ENCODE peak calls at places on chromosomes 5 and 9, in four cellular contexts. E is IMR-90, T is H1, I is H9. Y is an unnamed sample.

GRCh38 chr9:120841930-120842684 is 615 bp downstream of the PSMD5 start:
- DNase-seq in E (peak), T (no peak), I (no peak), Y (peak)

GRCh38 chr9:120904999-120905793 is 21.4 kb downstream of the TRAF1 start:
- DNase-seq in E (no peak), T (no peak), I (no peak), Y (no peak)

GRCh38 chr9:130352081-130352480 is 86.5 kb downstream of the HMCN2 start:
- DNase-seq in E (no peak), T (no peak), I (no peak), Y (no peak)

GRCh38 chr5:73693573-73694061 is 67.6 kb downstream of the ARHGEF28 start:
- DNase-seq in E (peak), T (no peak), I (no peak), Y (peak)

GRCh38 chr5:114266374-114266773 is 95.5 kb upstream of the KCNN2 start:
- DNase-seq in E (peak), T (no peak), I (no peak), Y (no peak)

GRCh38 chr9:108363321-108363720 is 492.5 kb downstream of the ACTL7B start:
- DNase-seq in E (no peak), T (no peak), I (no peak), Y (no peak)

GRCh38 chr5:5182508-5183191 is 42.5 kb downstream of the ADAMTS16 start:
- DNase-seq in E (no peak), T (no peak), I (no peak), Y (no peak)

GRCh38 chr9:136847827-136848392 is 1.3 kb upstream of the PHPT1 start:
- DNase-seq in E (peak), T (peak), I (peak), Y (peak)

GRCh38 chr9:30478684-30479083 is 1905.8 kb upstream of the ACO1 start:
- DNase-seq in E (no peak), T (no peak), I (no peak), Y (no peak)

GRCh38 chr5:158155811-158156495 is 297.0 kb upstream of the CLINT1 start:
- DNase-seq in E (no peak), T (no peak), I (no peak), Y (no peak)

GRCh38 chr9:37517977-37518376 is 32.2 kb downstream of the POLR1E start:
- DNase-seq in E (no peak), T (no peak), I (no peak), Y (no peak)

GRCh38 chr5:5150667-5151066 is 10.5 kb downstream of the ADAMTS16 start:
- DNase-seq in E (no peak), T (no peak), I (no peak), Y (no peak)

GRCh38 chr9:91451431-91452270 is 28.0 kb upstream of the NFIL3 start:
- DNase-seq in E (peak), T (no peak), I (no peak), Y (peak)

GRCh38 chr5:86880785-86881492 is 263.2 kb downstream of the COX7C start:
- DNase-seq in E (peak), T (peak), I (peak), Y (peak)

GRCh38 chr5:53368516-53368915 is 111.9 kb upstream of the FST start:
- DNase-seq in E (peak), T (no peak), I (no peak), Y (no peak)

GRCh38 chr9:33926746-33927485 is 110.0 kb downstream of the UBE2R2 start:
- DNase-seq in E (no peak), T (no peak), I (no peak), Y (no peak)

GRCh38 chr9:22206833-22207232 is 197.7 kb upstream of the CDKN2B start:
- DNase-seq in E (no peak), T (no peak), I (no peak), Y (no peak)

GRCh38 chr5:756865-757345 is 27.6 kb downstream of the ZDHHC11B start:
- DNase-seq in E (no peak), T (no peak), I (no peak), Y (peak)

GRCh38 chr5:161547573-161548471 is 1.3 kb upstream of the GABRB2 start:
- DNase-seq in E (no peak), T (peak), I (peak), Y (peak)

GRCh38 chr5:151063136-151063544 is 17.7 kb downstream of the TNIP1 start:
- DNase-seq in E (peak), T (no peak), I (no peak), Y (no peak)

GRCh38 chr9:72442212-72442607 is 77.2 kb upstream of the ZFAND5 start:
- DNase-seq in E (peak), T (no peak), I (no peak), Y (peak)

GRCh38 chr5:6475626-6476312 is 27.1 kb downstream of the UBE2QL1 start:
- DNase-seq in E (no peak), T (peak), I (peak), Y (peak)

GRCh38 chr9:110604101-110604710 is 24.7 kb upstream of the SVEP1 start:
- DNase-seq in E (no peak), T (no peak), I (no peak), Y (no peak)

GRCh38 chr5:56516936-56517521 is 283.9 kb upstream of the ANKRD55 start:
- DNase-seq in E (peak), T (no peak), I (no peak), Y (no peak)

GRCh38 chr5:179118756-179119414 is 58.7 kb downstream of the ZNF354C start:
- DNase-seq in E (no peak), T (peak), I (no peak), Y (no peak)

GRCh38 chr5:160462167-160462566 is 40.5 kb downstream of the PTTG1 start:
- DNase-seq in E (no peak), T (no peak), I (no peak), Y (no peak)

GRCh38 chr5:114237766-114238165 is 124.1 kb upstream of the KCNN2 start:
- DNase-seq in E (peak), T (no peak), I (no peak), Y (no peak)

GRCh38 chr5:59328801-59329296 is 564.7 kb downstream of the PDE4D start:
- DNase-seq in E (peak), T (no peak), I (no peak), Y (peak)

DNA sequence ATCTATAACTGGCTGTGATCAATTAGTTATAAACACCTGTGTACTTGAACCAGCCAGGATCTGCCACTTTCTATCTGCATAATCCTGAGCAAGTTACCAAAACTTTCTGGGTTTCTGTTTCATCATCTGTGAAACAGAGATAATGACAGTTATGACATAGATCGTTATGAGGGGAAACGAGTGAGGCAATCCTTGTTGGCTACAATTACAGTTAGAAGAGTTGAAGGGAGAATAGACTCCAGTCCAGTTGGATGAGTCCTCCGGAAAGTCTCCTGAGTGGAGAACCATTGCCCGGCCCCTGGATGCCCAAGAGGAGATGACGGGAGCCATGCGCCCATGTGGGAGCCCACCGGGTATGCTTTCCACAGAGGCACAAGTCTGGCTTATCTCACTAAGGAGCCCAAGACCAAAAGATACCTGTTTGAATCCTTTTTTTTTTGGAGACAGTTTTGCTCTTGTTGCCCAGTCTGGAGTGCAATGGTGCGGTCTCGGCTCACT is 4.5 kb downstream of the PDE6A start:
- DNase-seq in E (no peak), T (no peak), I (no peak), Y (no peak)
- H2AK5ac ChIP-seq in E (no peak), T (no peak), I (no peak), Y (no peak)

DNA sequence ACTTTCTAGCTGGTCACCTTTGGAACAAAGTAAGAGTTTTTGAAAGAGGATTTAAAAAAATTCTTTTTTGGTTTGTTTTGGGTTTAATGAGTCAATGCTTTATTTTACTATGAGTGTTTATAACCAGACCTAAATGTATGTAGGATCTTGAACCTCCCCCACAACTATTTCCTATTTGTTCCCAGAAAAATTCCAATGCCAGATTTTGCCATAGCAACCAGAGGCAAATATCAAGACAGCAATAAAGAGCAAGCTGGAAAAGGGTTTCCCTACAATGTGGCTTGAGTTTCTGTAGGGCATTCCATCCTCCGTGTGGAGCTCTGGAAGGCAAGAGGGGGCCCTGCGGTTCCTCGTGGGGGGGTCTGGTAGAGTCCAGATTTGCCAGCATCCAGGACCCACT is 27.8 kb upstream of the GDNF start:
- DNase-seq in E (peak), T (no peak), I (no peak), Y (peak)
- H4K5ac ChIP-seq in E (no peak), T (no peak), I (no peak), Y (no peak)

DNA sequence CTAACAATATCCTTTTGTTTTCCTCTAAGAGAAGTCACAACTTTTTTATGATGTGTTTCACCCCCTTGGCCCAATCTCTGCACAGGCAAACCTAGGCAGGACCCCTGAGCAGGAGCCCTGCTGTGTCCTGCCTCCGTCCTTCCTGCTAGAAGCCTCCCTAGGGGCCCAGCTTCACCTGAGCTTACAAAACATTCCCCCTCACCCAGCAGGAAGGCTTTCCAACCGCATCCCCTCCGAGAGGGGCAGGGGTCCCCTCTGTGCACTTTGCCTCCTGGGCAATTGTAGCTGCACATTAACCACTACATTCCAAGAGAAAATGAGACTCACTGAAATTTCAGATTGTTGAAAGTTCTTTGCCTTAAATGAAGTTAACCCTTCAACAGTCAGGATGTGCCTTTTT is 176.2 kb downstream of the IRX2 start:
- DNase-seq in E (no peak), T (no peak), I (no peak), Y (no peak)
- H4K8ac ChIP-seq in E (no peak), T (no peak), I (no peak), Y (no peak)

DNA sequence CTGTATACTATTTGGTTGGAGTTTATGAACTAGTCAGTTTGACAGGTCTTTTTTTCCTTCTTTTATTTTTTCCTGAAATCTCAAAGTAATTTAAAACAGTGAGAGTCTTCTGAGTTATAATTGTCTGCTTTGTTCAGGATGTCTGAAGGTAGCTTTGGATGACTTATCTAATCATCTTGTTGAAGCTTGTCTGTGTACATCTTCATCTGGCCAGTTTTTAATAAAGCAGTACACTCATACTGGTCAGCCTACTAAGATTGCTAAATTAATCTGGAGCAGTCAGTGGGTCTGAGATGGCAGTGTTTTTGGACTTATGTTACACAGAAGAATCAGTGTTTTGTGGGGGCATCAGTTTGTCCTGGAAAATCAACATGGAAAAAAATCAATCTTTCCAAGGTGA is 482.4 kb downstream of the CDH10 start:
- DNase-seq in E (no peak), T (no peak), I (no peak), Y (no peak)
- H2AK5ac ChIP-seq in E (no peak), T (no peak), I (no peak), Y (no peak)

GRCh38 chr9:93456022-93456421 is 2.6 kb upstream of the FAM120AOS start:
- DNase-seq in E (peak), T (no peak), I (no peak), Y (no peak)

GRCh38 chr9:93450817-93451761 is at the start of gene FAM120A:
- DNase-seq in E (peak), T (peak), I (peak), Y (peak)

GRCh38 chr9:93453047-93453914 is at the start of gene FAM120AOS:
- DNase-seq in E (peak), T (peak), I (peak), Y (peak)

GRCh38 chr9:93452710-93453046 is 703 bp downstream of the FAM120AOS start:
- DNase-seq in E (no peak), T (no peak), I (no peak), Y (no peak)

GRCh38 chr9:93451762-93452709 is 551 bp downstream of the FAM120A start:
- DNase-seq in E (peak), T (peak), I (peak), Y (peak)
- H4K5ac ChIP-seq in E (peak), T (peak), I (no peak), Y (no peak)

DNA sequence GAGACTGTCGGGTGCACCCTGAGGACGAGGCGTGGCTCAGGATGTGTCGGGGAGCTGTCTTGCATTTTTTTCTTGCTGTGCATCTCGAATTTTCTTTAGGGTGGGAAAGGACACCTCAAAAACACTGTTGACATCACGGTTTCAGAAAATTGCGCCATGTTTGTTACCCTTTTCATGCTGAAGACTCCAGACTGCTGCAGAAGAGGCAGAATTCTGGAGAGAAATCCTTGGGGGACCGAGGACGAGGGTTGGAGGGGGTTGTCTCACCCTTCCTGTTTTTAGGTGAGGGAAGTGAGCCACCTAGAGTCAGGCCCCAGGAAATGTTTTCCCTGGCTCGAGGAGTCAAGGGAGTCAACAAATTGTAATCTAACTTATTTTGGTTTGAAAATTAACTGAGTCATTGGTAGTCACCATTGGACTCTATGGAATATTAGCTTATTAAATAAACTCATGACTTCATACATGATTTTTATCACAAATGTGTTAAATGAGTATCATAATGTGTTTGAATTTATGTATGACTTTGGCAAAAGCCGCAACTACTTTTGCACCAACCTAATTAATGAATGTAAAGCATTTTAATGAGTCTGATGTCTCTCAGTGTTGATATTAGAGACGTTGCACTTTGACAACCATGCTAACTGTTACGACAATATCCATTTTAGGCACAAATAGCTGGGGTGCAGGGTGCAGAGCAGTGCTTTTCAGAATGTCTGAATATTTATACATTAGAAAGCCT is 724 bp upstream of the LYSMD3 start:
- DNase-seq in E (peak), T (no peak), I (peak), Y (peak)
- H4K8ac ChIP-seq in E (peak), T (peak), I (no peak), Y (no peak)

GRCh38 chr9:134656334-134657034 is 14.9 kb downstream of the COL5A1 start:
- DNase-seq in E (no peak), T (no peak), I (no peak), Y (peak)

GRCh38 chr9:134659688-134660131 is 18.1 kb downstream of the COL5A1 start:
- DNase-seq in E (no peak), T (no peak), I (no peak), Y (no peak)

GRCh38 chr9:134657666-134658377 is 16.2 kb downstream of the COL5A1 start:
- DNase-seq in E (no peak), T (no peak), I (no peak), Y (no peak)

GRCh38 chr9:134660407-134660806 is 18.8 kb downstream of the COL5A1 start:
- DNase-seq in E (no peak), T (peak), I (no peak), Y (peak)

GRCh38 chr9:134658378-134658955 is 16.9 kb downstream of the COL5A1 start:
- DNase-seq in E (no peak), T (peak), I (peak), Y (no peak)
- H2AK5ac ChIP-seq in E (no peak), T (no peak), I (no peak), Y (no peak)

DNA sequence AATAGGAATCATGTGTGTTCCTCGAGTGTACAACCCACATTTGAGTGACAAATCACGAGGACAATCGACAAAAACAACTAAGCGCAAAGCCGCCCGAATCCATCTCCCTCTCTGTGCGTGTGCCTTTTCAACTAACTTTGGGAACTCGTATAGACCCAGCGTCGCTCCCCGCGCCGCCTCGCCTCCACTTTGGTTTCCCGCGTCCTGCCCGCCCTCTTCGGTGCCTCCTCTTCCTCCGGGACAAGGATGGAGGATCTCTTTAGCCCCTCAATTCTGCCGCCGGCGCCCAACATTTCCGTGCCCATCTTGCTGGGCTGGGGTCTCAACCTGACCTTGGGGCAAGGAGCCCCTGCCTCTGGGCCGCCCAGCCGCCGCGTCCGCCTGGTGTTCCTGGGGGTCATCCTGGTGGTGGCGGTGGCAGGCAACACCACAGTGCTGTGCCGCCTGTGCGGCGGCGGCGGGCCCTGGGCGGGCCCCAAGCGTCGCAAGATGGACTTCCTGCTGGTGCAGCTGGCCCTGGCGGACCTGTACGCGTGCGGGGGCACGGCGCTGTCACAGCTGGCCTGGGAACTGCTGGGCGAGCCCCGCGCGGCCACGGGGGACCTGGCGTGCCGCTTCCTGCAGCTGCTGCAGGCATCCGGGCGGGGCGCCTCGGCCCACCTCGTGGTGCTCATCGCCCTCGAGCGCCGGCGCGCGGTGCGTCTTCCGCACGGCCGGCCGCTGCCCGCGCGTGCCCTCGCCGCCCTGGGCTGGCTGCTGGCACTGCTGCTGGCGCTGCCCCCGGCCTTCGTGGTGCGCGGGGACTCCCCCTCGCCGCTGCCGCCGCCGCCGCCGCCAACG is at the start of gene GPR150:
- DNase-seq in E (peak), T (peak), I (peak), Y (peak)
- H4K5ac ChIP-seq in E (peak), T (no peak), I (no peak), Y (no peak)

GRCh38 chr9:115262952-115263351 is 145.0 kb upstream of the TNC start:
- DNase-seq in E (peak), T (no peak), I (no peak), Y (no peak)
- H4K8ac ChIP-seq in E (peak), T (no peak), I (no peak), Y (no peak)

GRCh38 chr5:178116406-178116885 is 3.1 kb downstream of the N4BP3 start:
- DNase-seq in E (no peak), T (no peak), I (peak), Y (no peak)

GRCh38 chr5:178118345-178118744 is 5.0 kb downstream of the N4BP3 start:
- DNase-seq in E (no peak), T (no peak), I (no peak), Y (no peak)

GRCh38 chr5:178119915-178120660 is 6.8 kb downstream of the N4BP3 start:
- DNase-seq in E (no peak), T (no peak), I (no peak), Y (no peak)

GRCh38 chr5:178115835-178116405 is 2.6 kb downstream of the N4BP3 start:
- DNase-seq in E (no peak), T (no peak), I (peak), Y (peak)

DNA sequence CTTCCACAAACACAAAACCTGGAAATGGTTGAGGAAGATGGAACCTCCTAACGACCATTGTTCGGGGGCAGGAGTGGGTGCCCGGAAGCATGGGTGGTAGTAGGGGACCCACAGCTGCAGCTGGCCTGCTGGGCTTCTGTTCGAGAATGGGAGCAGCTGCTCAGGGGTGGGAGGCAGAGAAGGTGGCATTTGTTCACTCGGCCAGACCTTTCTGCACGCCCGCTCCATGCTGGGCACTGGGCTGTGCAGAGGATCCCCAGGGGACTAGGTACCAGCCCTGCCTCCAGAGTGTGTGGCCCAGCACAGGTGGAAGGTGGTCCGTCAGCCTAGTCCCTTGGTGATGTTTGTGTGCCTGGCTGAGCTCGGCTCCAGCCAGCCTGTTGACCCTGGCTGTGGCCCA is 4.6 kb downstream of the N4BP3 start:
- DNase-seq in E (no peak), T (no peak), I (no peak), Y (no peak)
- H2AK5ac ChIP-seq in E (no peak), T (peak), I (no peak), Y (no peak)

Y was measured in mesendoderm.